ENCODE peak calls at places on chromosome 14, in four cellular contexts. B, L, E and M are unnamed samples.
A peak's percentile ranks its signal among the peaks of the same experiment; 100 is the strongest.

GRCh38 chr14:71628433-71628832 is 303.8 kb upstream of the RGS6 start:
- DNase-seq in L (no peak), E (peak; percentile 11), B (no peak), M (no peak)

GRCh38 chr14:105864651-105865265 is 338.4 kb downstream of the TMEM121 start:
- DNase-seq in B (no peak), E (no peak), L (no peak), M (peak; percentile 3)

GRCh38 chr14:54267172-54267571 is 129.6 kb upstream of the CDKN3 start:
- DNase-seq in L (no peak), B (peak; percentile 58), E (no peak), M (no peak)

GRCh38 chr14:34501997-34502396 is 37.5 kb downstream of the EAPP start:
- DNase-seq in B (no peak), E (no peak), L (no peak), M (no peak)

GRCh38 chr14:49467091-49467490 is 119.1 kb downstream of the RPS29 start:
- DNase-seq in B (no peak), E (no peak), L (no peak), M (no peak)

GRCh38 chr14:22908601-22909000 is 10.3 kb downstream of the RBM23 start:
- DNase-seq in E (no peak), L (no peak), B (no peak), M (no peak)

GRCh38 chr14:45065540-45065939 is 18.4 kb upstream of the PRPF39 start:
- DNase-seq in B (no peak), L (no peak), E (no peak), M (no peak)

GRCh38 chr14:67413806-67414769 is 2.1 kb upstream of the PLEK2 start:
- DNase-seq in L (peak; percentile 67), B (no peak), E (no peak), M (no peak)

GRCh38 chr14:88181072-88181471 is 142.0 kb downstream of the KCNK10 start:
- DNase-seq in B (no peak), E (no peak), L (no peak), M (no peak)

GRCh38 chr14:104554608-104555401 is 24.8 kb upstream of the C14orf180 start:
- DNase-seq in L (no peak), E (peak; percentile 68), B (no peak), M (peak; percentile 6)

GRCh38 chr14:105355850-105356604 is 41.5 kb downstream of the PACS2 start:
- DNase-seq in E (no peak), B (no peak), L (no peak), M (no peak)

GRCh38 chr14:23653046-23653445 is 16.9 kb downstream of the DHRS2 start:
- DNase-seq in E (no peak), B (no peak), L (no peak), M (no peak)

GRCh38 chr14:58085877-58086276 is 66.1 kb downstream of the ARMH4 start:
- DNase-seq in B (no peak), E (no peak), L (no peak), M (no peak)

GRCh38 chr14:75041613-75042012 is 9.7 kb downstream of the MLH3 start:
- DNase-seq in B (no peak), E (no peak), L (no peak), M (no peak)

GRCh38 chr14:93049867-93050331 is 65.8 kb downstream of the ITPK1 start:
- DNase-seq in B (no peak), E (no peak), L (no peak), M (no peak)

GRCh38 chr14:31829256-31829923 is 247.7 kb upstream of the ARHGAP5 start:
- DNase-seq in B (no peak), L (no peak), E (peak; percentile 4), M (no peak)

GRCh38 chr14:71244341-71244740 is 337.1 kb downstream of the PCNX1 start:
- DNase-seq in L (no peak), B (no peak), E (no peak), M (no peak)

GRCh38 chr14:101761881-101762529 is 496 bp downstream of the PPP2R5C start:
- DNase-seq in E (peak; percentile 80), L (peak; percentile 56), B (no peak), M (no peak)

GRCh38 chr14:28635387-28635786 is 131.2 kb upstream of the FOXG1 start:
- DNase-seq in E (no peak), L (peak; percentile 11), B (no peak), M (no peak)

GRCh38 chr14:104998801-104999200 is 13.2 kb downstream of the CLBA1 start:
- DNase-seq in E (no peak), B (no peak), L (no peak), M (no peak)

GRCh38 chr14:104158827-104159798 is 20.7 kb downstream of the KIF26A start:
- DNase-seq in L (peak; percentile 87), E (peak; percentile 95), B (no peak), M (no peak)

GRCh38 chr14:64628940-64629403 is 75.3 kb upstream of the PLEKHG3 start:
- DNase-seq in L (no peak), B (no peak), E (peak; percentile 30), M (no peak)

GRCh38 chr14:105065280-105066228 is at the start of gene GPR132:
- DNase-seq in B (peak; percentile 93), L (no peak), E (no peak), M (no peak)

GRCh38 chr14:100640481-100641273 is 53.5 kb upstream of the BEGAIN start:
- DNase-seq in B (peak; percentile 37), E (no peak), L (no peak), M (no peak)

GRCh38 chr14:76924363-76925151 is 98.3 kb downstream of the LRRC74A start:
- DNase-seq in E (peak; percentile 85), B (no peak), L (peak; percentile 20), M (peak; percentile 86)
- TF ChIP-seq USF1 in E (peak; percentile 81), B (peak; percentile 38), L (peak; percentile 40), M (peak; percentile 90)

GRCh38 chr14:90831821-90832220 is 15.6 kb upstream of the TTC7B start:
- DNase-seq in L (no peak), E (no peak), B (no peak), M (no peak)

GRCh38 chr14:90827919-90828610 is 11.8 kb upstream of the TTC7B start:
- DNase-seq in L (peak; percentile 97), B (peak; percentile 15), E (peak; percentile 98), M (peak; percentile 95)

GRCh38 chr14:90830931-90831701 is 14.9 kb upstream of the TTC7B start:
- DNase-seq in E (no peak), L (no peak), B (no peak), M (no peak)

GRCh38 chr14:90829677-90830076 is 13.4 kb upstream of the TTC7B start:
- DNase-seq in B (no peak), L (no peak), E (no peak), M (no peak)

GRCh38 chr14:90828642-90829487 is 12.6 kb upstream of the TTC7B start:
- DNase-seq in B (no peak), L (no peak), E (no peak), M (no peak)
- TF ChIP-seq USF1 in B (no peak), L (no peak), E (no peak), M (no peak)

GRCh38 chr14:102761206-102761605 is 16.0 kb upstream of the TRAF3 start:
- DNase-seq in E (no peak), L (no peak), B (no peak), M (no peak)

GRCh38 chr14:102760485-102761193 is 16.6 kb upstream of the TRAF3 start:
- DNase-seq in B (no peak), L (no peak), E (no peak), M (peak; percentile 54)

GRCh38 chr14:102768223-102769048 is 8.8 kb upstream of the TRAF3 start:
- DNase-seq in E (no peak), B (peak; percentile 86), L (no peak), M (no peak)

GRCh38 chr14:102769049-102769327 is 8.3 kb upstream of the TRAF3 start:
- DNase-seq in L (no peak), B (no peak), E (no peak), M (no peak)

GRCh38 chr14:102764220-102764671 is 13.0 kb upstream of the TRAF3 start:
- DNase-seq in L (no peak), E (no peak), B (peak; percentile 97), M (no peak)
- TF ChIP-seq USF1 in L (no peak), E (no peak), B (no peak), M (no peak)

DNA sequence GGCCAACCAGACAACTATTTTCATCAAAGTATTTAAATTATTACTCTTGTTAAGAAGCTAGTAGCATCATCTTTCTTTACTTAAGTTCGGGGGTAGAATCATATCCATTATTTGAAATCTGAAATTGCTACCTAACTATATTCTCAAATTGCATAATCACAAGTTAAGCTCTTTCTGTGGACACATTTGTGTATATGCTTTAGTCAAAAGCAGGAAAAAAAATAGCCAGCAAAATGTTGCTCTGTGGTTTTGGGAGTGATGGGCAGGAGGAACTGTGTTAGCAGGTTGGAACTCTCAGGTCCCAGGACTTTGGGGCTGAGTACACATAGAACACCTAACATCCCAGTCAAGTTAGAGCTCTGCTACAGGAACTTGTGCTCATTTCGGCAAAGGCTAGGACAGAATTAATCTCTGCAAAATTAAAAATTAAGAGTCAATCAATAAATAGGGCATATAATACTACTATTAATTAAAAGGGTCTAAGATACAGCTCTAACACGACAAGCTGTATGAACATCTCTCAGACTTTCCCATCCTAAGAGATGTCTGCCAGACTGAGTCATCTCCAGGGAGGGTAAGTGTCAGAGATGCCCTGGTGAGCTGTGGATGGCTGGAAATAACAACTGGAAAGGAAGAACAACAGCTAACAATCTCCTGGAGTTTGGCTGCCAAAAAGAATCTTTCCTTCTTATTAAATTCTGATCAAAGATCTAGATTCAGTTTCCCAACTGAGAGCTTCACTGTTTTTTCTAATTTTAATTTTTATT is 203.5 kb upstream of the GZMB start:
- DNase-seq in E (no peak), L (no peak), B (no peak), M (no peak)
- TF ChIP-seq USF1 in E (no peak), L (no peak), B (no peak), M (no peak)

GRCh38 chr14:53193193-53193592 is 40.1 kb upstream of the DDHD1 start:
- DNase-seq in B (no peak), L (no peak), E (no peak), M (no peak)

GRCh38 chr14:53186532-53186931 is 33.4 kb upstream of the DDHD1 start:
- DNase-seq in E (no peak), B (no peak), L (no peak), M (no peak)

GRCh38 chr14:53187921-53188463 is 34.9 kb upstream of the DDHD1 start:
- DNase-seq in L (no peak), E (no peak), B (no peak), M (no peak)

GRCh38 chr14:53192023-53192422 is 38.9 kb upstream of the DDHD1 start:
- DNase-seq in L (no peak), B (no peak), E (no peak), M (no peak)

DNA sequence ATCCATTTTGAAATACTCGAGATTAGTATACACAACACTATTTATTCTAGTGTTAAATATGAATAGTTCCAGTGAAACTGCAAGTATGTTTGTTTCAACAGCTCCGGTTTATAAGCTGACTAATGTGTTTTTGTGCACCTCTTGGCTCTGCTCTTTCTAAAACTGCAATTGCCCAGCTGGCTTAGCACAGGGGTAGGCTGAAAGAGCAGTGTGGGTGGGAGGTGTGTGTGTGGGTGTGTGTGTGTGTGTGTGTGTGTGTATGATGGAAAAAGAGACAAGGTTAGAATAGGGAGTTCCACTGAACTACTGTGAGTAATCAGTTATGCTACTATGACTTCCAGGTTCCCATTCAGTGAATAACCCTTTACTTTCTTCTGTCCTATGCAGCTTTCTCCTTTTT is 37.8 kb upstream of the DDHD1 start:
- DNase-seq in L (no peak), E (no peak), B (no peak), M (no peak)
- TF ChIP-seq USF1 in L (no peak), E (no peak), B (no peak), M (no peak)

DNA sequence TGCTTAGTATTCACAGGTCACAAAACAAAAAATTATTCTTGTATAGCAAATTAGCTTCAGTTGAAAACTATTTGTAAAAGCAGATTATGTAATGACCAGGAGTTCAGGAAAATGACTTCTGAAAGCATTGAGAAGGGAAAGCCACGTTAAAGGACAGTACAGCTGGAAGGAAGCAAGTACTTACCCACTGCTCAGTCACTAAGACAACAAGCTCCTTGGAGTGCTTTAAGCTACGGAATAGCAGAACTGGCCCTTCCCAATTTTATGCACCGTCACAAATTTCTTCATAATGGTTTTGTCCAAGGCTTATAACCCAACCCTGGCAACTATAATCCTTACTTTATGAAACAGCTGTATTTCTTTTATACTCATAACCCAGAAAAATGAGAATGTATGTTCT is 13.0 kb upstream of the SNAPC1 start:
- DNase-seq in E (no peak), L (no peak), B (no peak), M (no peak)
- TF ChIP-seq USF1 in E (no peak), L (no peak), B (no peak), M (no peak)